ENCODE peak calls at places on chromosomes 12 and 14, in six cellular contexts. One of them, this sample, is unnamed.

GRCh38 chr14:36835145-36835544 is 173.5 kb downstream of the PAX9 start:
- DNase-seq in NCI-H69: peak
- DNase-seq in hypothalamus: no peak
- DNase-seq in activated T-helper 1 cell treated with anti-CD3 and anti-CD28 coated beads, Interleukin-12 subunit alpha, Interleukin-12 subunit beta, Interleukin-2, Interleukin-4 antibody, amounts not matched to agents 30 ng/mL and 10 ng/mL and 1 ng/mL, durations not matched to agents 14 hours and 24 hours and 36 hours: no peak
- DNase-seq in effector memory CD8-positive, alpha-beta T cell: no peak
- DNase-seq in heart left ventricle: no peak
- DNase-seq in this sample: no peak

GRCh38 chr12:15336772-15337553 is 14.7 kb downstream of the PTPRO start:
- DNase-seq in effector memory CD8-positive, alpha-beta T cell: no peak
- DNase-seq in activated T-helper 1 cell treated with anti-CD3 and anti-CD28 coated beads, Interleukin-12 subunit alpha, Interleukin-12 subunit beta, Interleukin-2, Interleukin-4 antibody, amounts not matched to agents 30 ng/mL and 10 ng/mL and 1 ng/mL, durations not matched to agents 14 hours and 24 hours and 36 hours: no peak
- DNase-seq in NCI-H69: no peak
- DNase-seq in heart left ventricle: no peak
- DNase-seq in hypothalamus: no peak
- DNase-seq in this sample: no peak

GRCh38 chr14:89007906-89008305 is 183.5 kb downstream of the TTC8 start:
- DNase-seq in effector memory CD8-positive, alpha-beta T cell: no peak
- DNase-seq in hypothalamus: no peak
- DNase-seq in heart left ventricle: no peak
- DNase-seq in NCI-H69: no peak
- DNase-seq in activated T-helper 1 cell treated with anti-CD3 and anti-CD28 coated beads, Interleukin-12 subunit alpha, Interleukin-12 subunit beta, Interleukin-2, Interleukin-4 antibody, amounts not matched to agents 30 ng/mL and 10 ng/mL and 1 ng/mL, durations not matched to agents 14 hours and 24 hours and 36 hours: no peak
- DNase-seq in this sample: no peak

GRCh38 chr12:113933201-113933786 is 32.8 kb downstream of the RBM19 start:
- DNase-seq in heart left ventricle: no peak
- DNase-seq in activated T-helper 1 cell treated with anti-CD3 and anti-CD28 coated beads, Interleukin-12 subunit alpha, Interleukin-12 subunit beta, Interleukin-2, Interleukin-4 antibody, amounts not matched to agents 30 ng/mL and 10 ng/mL and 1 ng/mL, durations not matched to agents 14 hours and 24 hours and 36 hours: no peak
- DNase-seq in hypothalamus: peak
- DNase-seq in effector memory CD8-positive, alpha-beta T cell: no peak
- DNase-seq in NCI-H69: no peak
- DNase-seq in this sample: peak

GRCh38 chr12:111404362-111405148 is 1.2 kb upstream of the SH2B3 start:
- DNase-seq in activated T-helper 1 cell treated with anti-CD3 and anti-CD28 coated beads, Interleukin-12 subunit alpha, Interleukin-12 subunit beta, Interleukin-2, Interleukin-4 antibody, amounts not matched to agents 30 ng/mL and 10 ng/mL and 1 ng/mL, durations not matched to agents 14 hours and 24 hours and 36 hours: peak
- DNase-seq in heart left ventricle: no peak
- DNase-seq in hypothalamus: no peak
- DNase-seq in NCI-H69: peak
- DNase-seq in effector memory CD8-positive, alpha-beta T cell: no peak
- DNase-seq in this sample: no peak

GRCh38 chr12:117671734-117672133 is 297.1 kb downstream of the KSR2 start:
- DNase-seq in NCI-H69: peak
- DNase-seq in activated T-helper 1 cell treated with anti-CD3 and anti-CD28 coated beads, Interleukin-12 subunit alpha, Interleukin-12 subunit beta, Interleukin-2, Interleukin-4 antibody, amounts not matched to agents 30 ng/mL and 10 ng/mL and 1 ng/mL, durations not matched to agents 14 hours and 24 hours and 36 hours: no peak
- DNase-seq in effector memory CD8-positive, alpha-beta T cell: no peak
- DNase-seq in heart left ventricle: no peak
- DNase-seq in hypothalamus: no peak
- DNase-seq in this sample: no peak

GRCh38 chr14:49972840-49973239 is 80.0 kb downstream of the ARF6 start:
- DNase-seq in activated T-helper 1 cell treated with anti-CD3 and anti-CD28 coated beads, Interleukin-12 subunit alpha, Interleukin-12 subunit beta, Interleukin-2, Interleukin-4 antibody, amounts not matched to agents 30 ng/mL and 10 ng/mL and 1 ng/mL, durations not matched to agents 14 hours and 24 hours and 36 hours: peak
- DNase-seq in heart left ventricle: no peak
- DNase-seq in hypothalamus: no peak
- DNase-seq in effector memory CD8-positive, alpha-beta T cell: no peak
- DNase-seq in NCI-H69: peak
- DNase-seq in this sample: no peak

GRCh38 chr14:20684662-20685456 is 499 bp downstream of the RNASE4 start:
- DNase-seq in NCI-H69: no peak
- DNase-seq in activated T-helper 1 cell treated with anti-CD3 and anti-CD28 coated beads, Interleukin-12 subunit alpha, Interleukin-12 subunit beta, Interleukin-2, Interleukin-4 antibody, amounts not matched to agents 30 ng/mL and 10 ng/mL and 1 ng/mL, durations not matched to agents 14 hours and 24 hours and 36 hours: no peak
- DNase-seq in heart left ventricle: no peak
- DNase-seq in effector memory CD8-positive, alpha-beta T cell: no peak
- DNase-seq in hypothalamus: no peak
- DNase-seq in this sample: no peak

GRCh38 chr12:32586390-32586789 is 92.7 kb upstream of the DNM1L start:
- DNase-seq in activated T-helper 1 cell treated with anti-CD3 and anti-CD28 coated beads, Interleukin-12 subunit alpha, Interleukin-12 subunit beta, Interleukin-2, Interleukin-4 antibody, amounts not matched to agents 30 ng/mL and 10 ng/mL and 1 ng/mL, durations not matched to agents 14 hours and 24 hours and 36 hours: no peak
- DNase-seq in effector memory CD8-positive, alpha-beta T cell: no peak
- DNase-seq in NCI-H69: peak
- DNase-seq in heart left ventricle: no peak
- DNase-seq in hypothalamus: no peak
- DNase-seq in this sample: no peak

GRCh38 chr12:113917393-113917792 is 48.7 kb downstream of the RBM19 start:
- DNase-seq in effector memory CD8-positive, alpha-beta T cell: no peak
- DNase-seq in hypothalamus: no peak
- DNase-seq in NCI-H69: no peak
- DNase-seq in activated T-helper 1 cell treated with anti-CD3 and anti-CD28 coated beads, Interleukin-12 subunit alpha, Interleukin-12 subunit beta, Interleukin-2, Interleukin-4 antibody, amounts not matched to agents 30 ng/mL and 10 ng/mL and 1 ng/mL, durations not matched to agents 14 hours and 24 hours and 36 hours: no peak
- DNase-seq in heart left ventricle: no peak
- DNase-seq in this sample: no peak

GRCh38 chr12:93135286-93136239 is 206.5 kb upstream of the EEA1 start:
- DNase-seq in heart left ventricle: no peak
- DNase-seq in hypothalamus: no peak
- DNase-seq in effector memory CD8-positive, alpha-beta T cell: no peak
- DNase-seq in activated T-helper 1 cell treated with anti-CD3 and anti-CD28 coated beads, Interleukin-12 subunit alpha, Interleukin-12 subunit beta, Interleukin-2, Interleukin-4 antibody, amounts not matched to agents 30 ng/mL and 10 ng/mL and 1 ng/mL, durations not matched to agents 14 hours and 24 hours and 36 hours: no peak
- DNase-seq in NCI-H69: peak
- DNase-seq in this sample: no peak

GRCh38 chr12:1606021-1606622 is 11.7 kb upstream of the FBXL14 start:
- DNase-seq in hypothalamus: no peak
- DNase-seq in effector memory CD8-positive, alpha-beta T cell: peak
- DNase-seq in NCI-H69: peak
- DNase-seq in heart left ventricle: peak
- DNase-seq in activated T-helper 1 cell treated with anti-CD3 and anti-CD28 coated beads, Interleukin-12 subunit alpha, Interleukin-12 subunit beta, Interleukin-2, Interleukin-4 antibody, amounts not matched to agents 30 ng/mL and 10 ng/mL and 1 ng/mL, durations not matched to agents 14 hours and 24 hours and 36 hours: no peak
- DNase-seq in this sample: no peak

GRCh38 chr14:101473795-101474562 is 87.3 kb upstream of the DIO3 start:
- DNase-seq in activated T-helper 1 cell treated with anti-CD3 and anti-CD28 coated beads, Interleukin-12 subunit alpha, Interleukin-12 subunit beta, Interleukin-2, Interleukin-4 antibody, amounts not matched to agents 30 ng/mL and 10 ng/mL and 1 ng/mL, durations not matched to agents 14 hours and 24 hours and 36 hours: no peak
- DNase-seq in heart left ventricle: no peak
- DNase-seq in effector memory CD8-positive, alpha-beta T cell: no peak
- DNase-seq in hypothalamus: no peak
- DNase-seq in NCI-H69: no peak
- DNase-seq in this sample: no peak

GRCh38 chr14:61269321-61270083 is 11.6 kb downstream of the TMEM30B start:
- DNase-seq in activated T-helper 1 cell treated with anti-CD3 and anti-CD28 coated beads, Interleukin-12 subunit alpha, Interleukin-12 subunit beta, Interleukin-2, Interleukin-4 antibody, amounts not matched to agents 30 ng/mL and 10 ng/mL and 1 ng/mL, durations not matched to agents 14 hours and 24 hours and 36 hours: peak
- DNase-seq in effector memory CD8-positive, alpha-beta T cell: peak
- DNase-seq in hypothalamus: no peak
- DNase-seq in heart left ventricle: peak
- DNase-seq in NCI-H69: peak
- DNase-seq in this sample: peak

GRCh38 chr12:93805736-93806141 is 128.6 kb downstream of the CRADD start:
- DNase-seq in effector memory CD8-positive, alpha-beta T cell: no peak
- DNase-seq in activated T-helper 1 cell treated with anti-CD3 and anti-CD28 coated beads, Interleukin-12 subunit alpha, Interleukin-12 subunit beta, Interleukin-2, Interleukin-4 antibody, amounts not matched to agents 30 ng/mL and 10 ng/mL and 1 ng/mL, durations not matched to agents 14 hours and 24 hours and 36 hours: no peak
- DNase-seq in NCI-H69: peak
- DNase-seq in heart left ventricle: no peak
- DNase-seq in hypothalamus: no peak
- DNase-seq in this sample: no peak

GRCh38 chr12:43325786-43326185 is 226.2 kb downstream of the ADAMTS20 start:
- DNase-seq in hypothalamus: no peak
- DNase-seq in heart left ventricle: no peak
- DNase-seq in activated T-helper 1 cell treated with anti-CD3 and anti-CD28 coated beads, Interleukin-12 subunit alpha, Interleukin-12 subunit beta, Interleukin-2, Interleukin-4 antibody, amounts not matched to agents 30 ng/mL and 10 ng/mL and 1 ng/mL, durations not matched to agents 14 hours and 24 hours and 36 hours: no peak
- DNase-seq in effector memory CD8-positive, alpha-beta T cell: no peak
- DNase-seq in NCI-H69: no peak
- DNase-seq in this sample: no peak

GRCh38 chr12:13241833-13242232 is 45.3 kb downstream of the EMP1 start:
- DNase-seq in NCI-H69: no peak
- DNase-seq in effector memory CD8-positive, alpha-beta T cell: no peak
- DNase-seq in heart left ventricle: no peak
- DNase-seq in activated T-helper 1 cell treated with anti-CD3 and anti-CD28 coated beads, Interleukin-12 subunit alpha, Interleukin-12 subunit beta, Interleukin-2, Interleukin-4 antibody, amounts not matched to agents 30 ng/mL and 10 ng/mL and 1 ng/mL, durations not matched to agents 14 hours and 24 hours and 36 hours: no peak
- DNase-seq in hypothalamus: no peak
- DNase-seq in this sample: no peak

GRCh38 chr14:96741151-96741977 is 55.8 kb upstream of the VRK1 start:
- DNase-seq in heart left ventricle: peak
- DNase-seq in NCI-H69: peak
- DNase-seq in activated T-helper 1 cell treated with anti-CD3 and anti-CD28 coated beads, Interleukin-12 subunit alpha, Interleukin-12 subunit beta, Interleukin-2, Interleukin-4 antibody, amounts not matched to agents 30 ng/mL and 10 ng/mL and 1 ng/mL, durations not matched to agents 14 hours and 24 hours and 36 hours: peak
- DNase-seq in hypothalamus: peak
- DNase-seq in effector memory CD8-positive, alpha-beta T cell: peak
- DNase-seq in this sample: peak

GRCh38 chr14:56580317-56580711 is 716 bp downstream of the TMEM260 start:
- DNase-seq in effector memory CD8-positive, alpha-beta T cell: no peak
- DNase-seq in heart left ventricle: no peak
- DNase-seq in NCI-H69: peak
- DNase-seq in hypothalamus: no peak
- DNase-seq in activated T-helper 1 cell treated with anti-CD3 and anti-CD28 coated beads, Interleukin-12 subunit alpha, Interleukin-12 subunit beta, Interleukin-2, Interleukin-4 antibody, amounts not matched to agents 30 ng/mL and 10 ng/mL and 1 ng/mL, durations not matched to agents 14 hours and 24 hours and 36 hours: no peak
- DNase-seq in this sample: no peak

GRCh38 chr14:86462193-86462592 is 932.2 kb downstream of the FLRT2 start:
- DNase-seq in heart left ventricle: no peak
- DNase-seq in effector memory CD8-positive, alpha-beta T cell: peak
- DNase-seq in hypothalamus: no peak
- DNase-seq in activated T-helper 1 cell treated with anti-CD3 and anti-CD28 coated beads, Interleukin-12 subunit alpha, Interleukin-12 subunit beta, Interleukin-2, Interleukin-4 antibody, amounts not matched to agents 30 ng/mL and 10 ng/mL and 1 ng/mL, durations not matched to agents 14 hours and 24 hours and 36 hours: no peak
- DNase-seq in NCI-H69: peak
- DNase-seq in this sample: no peak

GRCh38 chr14:88463318-88463717 is 77.9 kb downstream of the SPATA7 start:
- DNase-seq in heart left ventricle: no peak
- DNase-seq in hypothalamus: no peak
- DNase-seq in effector memory CD8-positive, alpha-beta T cell: no peak
- DNase-seq in NCI-H69: peak
- DNase-seq in activated T-helper 1 cell treated with anti-CD3 and anti-CD28 coated beads, Interleukin-12 subunit alpha, Interleukin-12 subunit beta, Interleukin-2, Interleukin-4 antibody, amounts not matched to agents 30 ng/mL and 10 ng/mL and 1 ng/mL, durations not matched to agents 14 hours and 24 hours and 36 hours: no peak
- DNase-seq in this sample: no peak

GRCh38 chr14:74951443-74952194 is 3.8 kb downstream of the PGF start:
- DNase-seq in heart left ventricle: no peak
- DNase-seq in hypothalamus: no peak
- DNase-seq in effector memory CD8-positive, alpha-beta T cell: no peak
- DNase-seq in NCI-H69: no peak
- DNase-seq in activated T-helper 1 cell treated with anti-CD3 and anti-CD28 coated beads, Interleukin-12 subunit alpha, Interleukin-12 subunit beta, Interleukin-2, Interleukin-4 antibody, amounts not matched to agents 30 ng/mL and 10 ng/mL and 1 ng/mL, durations not matched to agents 14 hours and 24 hours and 36 hours: no peak
- DNase-seq in this sample: no peak

GRCh38 chr12:3770891-3771290 is 18.0 kb upstream of the CRACR2A start:
- DNase-seq in NCI-H69: peak
- DNase-seq in hypothalamus: no peak
- DNase-seq in activated T-helper 1 cell treated with anti-CD3 and anti-CD28 coated beads, Interleukin-12 subunit alpha, Interleukin-12 subunit beta, Interleukin-2, Interleukin-4 antibody, amounts not matched to agents 30 ng/mL and 10 ng/mL and 1 ng/mL, durations not matched to agents 14 hours and 24 hours and 36 hours: no peak
- DNase-seq in effector memory CD8-positive, alpha-beta T cell: no peak
- DNase-seq in heart left ventricle: no peak
- DNase-seq in this sample: no peak

GRCh38 chr12:95481072-95481471 is 7.1 kb downstream of the METAP2 start:
- DNase-seq in activated T-helper 1 cell treated with anti-CD3 and anti-CD28 coated beads, Interleukin-12 subunit alpha, Interleukin-12 subunit beta, Interleukin-2, Interleukin-4 antibody, amounts not matched to agents 30 ng/mL and 10 ng/mL and 1 ng/mL, durations not matched to agents 14 hours and 24 hours and 36 hours: no peak
- DNase-seq in hypothalamus: no peak
- DNase-seq in NCI-H69: no peak
- DNase-seq in effector memory CD8-positive, alpha-beta T cell: no peak
- DNase-seq in heart left ventricle: no peak
- DNase-seq in this sample: no peak

GRCh38 chr14:99327050-99327449 is 55.1 kb upstream of the BCL11B start:
- DNase-seq in effector memory CD8-positive, alpha-beta T cell: no peak
- DNase-seq in hypothalamus: no peak
- DNase-seq in activated T-helper 1 cell treated with anti-CD3 and anti-CD28 coated beads, Interleukin-12 subunit alpha, Interleukin-12 subunit beta, Interleukin-2, Interleukin-4 antibody, amounts not matched to agents 30 ng/mL and 10 ng/mL and 1 ng/mL, durations not matched to agents 14 hours and 24 hours and 36 hours: no peak
- DNase-seq in NCI-H69: no peak
- DNase-seq in heart left ventricle: no peak
- DNase-seq in this sample: no peak

GRCh38 chr12:65209655-65210043 is 40.3 kb downstream of the LEMD3 start:
- DNase-seq in effector memory CD8-positive, alpha-beta T cell: no peak
- DNase-seq in activated T-helper 1 cell treated with anti-CD3 and anti-CD28 coated beads, Interleukin-12 subunit alpha, Interleukin-12 subunit beta, Interleukin-2, Interleukin-4 antibody, amounts not matched to agents 30 ng/mL and 10 ng/mL and 1 ng/mL, durations not matched to agents 14 hours and 24 hours and 36 hours: no peak
- DNase-seq in hypothalamus: no peak
- DNase-seq in heart left ventricle: no peak
- DNase-seq in NCI-H69: no peak
- DNase-seq in this sample: no peak

GRCh38 chr12:100163416-100164152 is 20.9 kb upstream of the BLTP3B start:
- DNase-seq in effector memory CD8-positive, alpha-beta T cell: peak
- DNase-seq in NCI-H69: peak
- DNase-seq in heart left ventricle: peak
- DNase-seq in activated T-helper 1 cell treated with anti-CD3 and anti-CD28 coated beads, Interleukin-12 subunit alpha, Interleukin-12 subunit beta, Interleukin-2, Interleukin-4 antibody, amounts not matched to agents 30 ng/mL and 10 ng/mL and 1 ng/mL, durations not matched to agents 14 hours and 24 hours and 36 hours: peak
- DNase-seq in hypothalamus: peak
- DNase-seq in this sample: peak

GRCh38 chr14:57632649-57633048 is 139.0 kb upstream of the CCDC198 start:
- DNase-seq in effector memory CD8-positive, alpha-beta T cell: no peak
- DNase-seq in activated T-helper 1 cell treated with anti-CD3 and anti-CD28 coated beads, Interleukin-12 subunit alpha, Interleukin-12 subunit beta, Interleukin-2, Interleukin-4 antibody, amounts not matched to agents 30 ng/mL and 10 ng/mL and 1 ng/mL, durations not matched to agents 14 hours and 24 hours and 36 hours: no peak
- DNase-seq in hypothalamus: no peak
- DNase-seq in heart left ventricle: no peak
- DNase-seq in NCI-H69: no peak
- DNase-seq in this sample: no peak

GRCh38 chr12:20624718-20625117 is 70.4 kb upstream of the SLCO1C1 start:
- DNase-seq in hypothalamus: no peak
- DNase-seq in activated T-helper 1 cell treated with anti-CD3 and anti-CD28 coated beads, Interleukin-12 subunit alpha, Interleukin-12 subunit beta, Interleukin-2, Interleukin-4 antibody, amounts not matched to agents 30 ng/mL and 10 ng/mL and 1 ng/mL, durations not matched to agents 14 hours and 24 hours and 36 hours: no peak
- DNase-seq in heart left ventricle: no peak
- DNase-seq in effector memory CD8-positive, alpha-beta T cell: no peak
- DNase-seq in NCI-H69: peak
- DNase-seq in this sample: no peak

GRCh38 chr12:116375278-116375842 is 97.9 kb upstream of the MED13L start:
- DNase-seq in activated T-helper 1 cell treated with anti-CD3 and anti-CD28 coated beads, Interleukin-12 subunit alpha, Interleukin-12 subunit beta, Interleukin-2, Interleukin-4 antibody, amounts not matched to agents 30 ng/mL and 10 ng/mL and 1 ng/mL, durations not matched to agents 14 hours and 24 hours and 36 hours: no peak
- DNase-seq in heart left ventricle: no peak
- DNase-seq in NCI-H69: no peak
- DNase-seq in hypothalamus: no peak
- DNase-seq in effector memory CD8-positive, alpha-beta T cell: no peak
- DNase-seq in this sample: no peak

GRCh38 chr12:119659289-119659897 is 8.5 kb upstream of the PRKAB1 start:
- DNase-seq in heart left ventricle: no peak
- DNase-seq in NCI-H69: peak
- DNase-seq in hypothalamus: no peak
- DNase-seq in effector memory CD8-positive, alpha-beta T cell: peak
- DNase-seq in activated T-helper 1 cell treated with anti-CD3 and anti-CD28 coated beads, Interleukin-12 subunit alpha, Interleukin-12 subunit beta, Interleukin-2, Interleukin-4 antibody, amounts not matched to agents 30 ng/mL and 10 ng/mL and 1 ng/mL, durations not matched to agents 14 hours and 24 hours and 36 hours: peak
- DNase-seq in this sample: no peak

GRCh38 chr12:67275380-67275913 is 6.3 kb downstream of the CAND1 start:
- DNase-seq in effector memory CD8-positive, alpha-beta T cell: no peak
- DNase-seq in hypothalamus: no peak
- DNase-seq in activated T-helper 1 cell treated with anti-CD3 and anti-CD28 coated beads, Interleukin-12 subunit alpha, Interleukin-12 subunit beta, Interleukin-2, Interleukin-4 antibody, amounts not matched to agents 30 ng/mL and 10 ng/mL and 1 ng/mL, durations not matched to agents 14 hours and 24 hours and 36 hours: no peak
- DNase-seq in heart left ventricle: no peak
- DNase-seq in NCI-H69: no peak
- DNase-seq in this sample: no peak

GRCh38 chr14:85963486-85963885 is 433.5 kb downstream of the FLRT2 start:
- DNase-seq in activated T-helper 1 cell treated with anti-CD3 and anti-CD28 coated beads, Interleukin-12 subunit alpha, Interleukin-12 subunit beta, Interleukin-2, Interleukin-4 antibody, amounts not matched to agents 30 ng/mL and 10 ng/mL and 1 ng/mL, durations not matched to agents 14 hours and 24 hours and 36 hours: no peak
- DNase-seq in hypothalamus: no peak
- DNase-seq in NCI-H69: no peak
- DNase-seq in heart left ventricle: no peak
- DNase-seq in effector memory CD8-positive, alpha-beta T cell: no peak
- DNase-seq in this sample: no peak

GRCh38 chr14:101521306-101521935 is 39.9 kb upstream of the DIO3 start:
- DNase-seq in hypothalamus: peak
- DNase-seq in heart left ventricle: no peak
- DNase-seq in effector memory CD8-positive, alpha-beta T cell: no peak
- DNase-seq in NCI-H69: no peak
- DNase-seq in activated T-helper 1 cell treated with anti-CD3 and anti-CD28 coated beads, Interleukin-12 subunit alpha, Interleukin-12 subunit beta, Interleukin-2, Interleukin-4 antibody, amounts not matched to agents 30 ng/mL and 10 ng/mL and 1 ng/mL, durations not matched to agents 14 hours and 24 hours and 36 hours: no peak
- DNase-seq in this sample: no peak

GRCh38 chr12:48189331-48190125 is 6.1 kb downstream of the CCDC184 start:
- DNase-seq in heart left ventricle: no peak
- DNase-seq in activated T-helper 1 cell treated with anti-CD3 and anti-CD28 coated beads, Interleukin-12 subunit alpha, Interleukin-12 subunit beta, Interleukin-2, Interleukin-4 antibody, amounts not matched to agents 30 ng/mL and 10 ng/mL and 1 ng/mL, durations not matched to agents 14 hours and 24 hours and 36 hours: peak
- DNase-seq in NCI-H69: peak
- DNase-seq in effector memory CD8-positive, alpha-beta T cell: peak
- DNase-seq in hypothalamus: no peak
- DNase-seq in this sample: no peak

GRCh38 chr12:129558036-129558435 is 345.8 kb downstream of the TMEM132D start:
- DNase-seq in NCI-H69: no peak
- DNase-seq in activated T-helper 1 cell treated with anti-CD3 and anti-CD28 coated beads, Interleukin-12 subunit alpha, Interleukin-12 subunit beta, Interleukin-2, Interleukin-4 antibody, amounts not matched to agents 30 ng/mL and 10 ng/mL and 1 ng/mL, durations not matched to agents 14 hours and 24 hours and 36 hours: no peak
- DNase-seq in heart left ventricle: no peak
- DNase-seq in effector memory CD8-positive, alpha-beta T cell: no peak
- DNase-seq in hypothalamus: no peak
- DNase-seq in this sample: no peak

GRCh38 chr12:50638482-50638880 is 125.4 kb upstream of the ATF1 start:
- DNase-seq in effector memory CD8-positive, alpha-beta T cell: no peak
- DNase-seq in hypothalamus: no peak
- DNase-seq in heart left ventricle: no peak
- DNase-seq in activated T-helper 1 cell treated with anti-CD3 and anti-CD28 coated beads, Interleukin-12 subunit alpha, Interleukin-12 subunit beta, Interleukin-2, Interleukin-4 antibody, amounts not matched to agents 30 ng/mL and 10 ng/mL and 1 ng/mL, durations not matched to agents 14 hours and 24 hours and 36 hours: no peak
- DNase-seq in NCI-H69: no peak
- DNase-seq in this sample: no peak

GRCh38 chr14:52494444-52494843 is 57.9 kb downstream of the TXNDC16 start:
- DNase-seq in activated T-helper 1 cell treated with anti-CD3 and anti-CD28 coated beads, Interleukin-12 subunit alpha, Interleukin-12 subunit beta, Interleukin-2, Interleukin-4 antibody, amounts not matched to agents 30 ng/mL and 10 ng/mL and 1 ng/mL, durations not matched to agents 14 hours and 24 hours and 36 hours: no peak
- DNase-seq in hypothalamus: no peak
- DNase-seq in effector memory CD8-positive, alpha-beta T cell: no peak
- DNase-seq in heart left ventricle: no peak
- DNase-seq in NCI-H69: peak
- DNase-seq in this sample: no peak